ENCODE peak calls at places on chromosomes 11 and 22, in seven cellular contexts. O is lower leg skin; Q is kidney epithelial cell; W is CD4-positive, alpha-beta memory T cell; Y is tibial artery; R is upper lobe of right lung; U is thoracic aorta. M is an unnamed sample.

GRCh38 chr22:49632199-49633009 is 195.3 kb downstream of the BRD1 start:
- DNase-seq in O (no peak), Q (no peak), W (no peak), Y (no peak), R (no peak), U (no peak), M (peak; percentile 0)

GRCh38 chr11:113985906-113986305 is 11.0 kb downstream of the HTR3A start:
- DNase-seq in O (no peak), Q (no peak), W (no peak), Y (no peak), R (no peak), U (no peak), M (no peak)

GRCh38 chr22:33853200-33854097 is 66.8 kb downstream of the LARGE1 start:
- DNase-seq in O (peak; percentile 39), Q (peak; percentile 48), W (no peak), Y (peak; percentile 81), R (peak; percentile 84), U (no peak), M (peak; percentile 37)

GRCh38 chr11:130470832-130471706 is 22.6 kb downstream of the ADAMTS15 start:
- DNase-seq in O (no peak), Q (no peak), W (no peak), Y (no peak), R (no peak), U (no peak), M (no peak)

GRCh38 chr22:42613869-42614268 is 814 bp downstream of the POLDIP3 start:
- DNase-seq in O (no peak), Q (no peak), W (no peak), Y (no peak), R (no peak), U (no peak), M (no peak)

GRCh38 chr22:17243524-17243923 is 24.3 kb upstream of the ADA2 start:
- DNase-seq in O (no peak), Q (no peak), W (no peak), Y (no peak), R (peak; percentile 72), U (no peak), M (no peak)

GRCh38 chr11:78214331-78215194 is 25.8 kb downstream of the USP35 start:
- DNase-seq in O (no peak), Q (no peak), W (no peak), Y (peak; percentile 64), R (no peak), U (no peak), M (no peak)

GRCh38 chr11:71418643-71419042 is 29.6 kb downstream of the DHCR7 start:
- DNase-seq in O (no peak), Q (no peak), W (no peak), Y (no peak), R (no peak), U (no peak), M (no peak)

GRCh38 chr11:312092-312816 is 1.6 kb upstream of the IFITM1 start:
- DNase-seq in O (no peak), Q (no peak), W (no peak), Y (no peak), R (no peak), U (no peak), M (no peak)
- H3K4me3 ChIP-seq in O (no peak overlapping the region), Q (no peak overlapping the region), W (peak overlapping the region; percentile 59), Y (peak overlapping the region; percentile 47), R (peak overlapping the region; percentile 43), U (peak overlapping the region; percentile 66), M (no peak overlapping the region)

GRCh38 chr11:92083123-92083522 is 141.5 kb upstream of the FAT3 start:
- DNase-seq in O (no peak), Q (no peak), W (no peak), Y (no peak), R (no peak), U (no peak), M (no peak)
- H3K4me3 ChIP-seq in O (no peak overlapping the region), Q (no peak overlapping the region), W (no peak overlapping the region), Y (no peak overlapping the region), R (no peak overlapping the region), U (no peak overlapping the region), M (no peak overlapping the region)

DNA sequence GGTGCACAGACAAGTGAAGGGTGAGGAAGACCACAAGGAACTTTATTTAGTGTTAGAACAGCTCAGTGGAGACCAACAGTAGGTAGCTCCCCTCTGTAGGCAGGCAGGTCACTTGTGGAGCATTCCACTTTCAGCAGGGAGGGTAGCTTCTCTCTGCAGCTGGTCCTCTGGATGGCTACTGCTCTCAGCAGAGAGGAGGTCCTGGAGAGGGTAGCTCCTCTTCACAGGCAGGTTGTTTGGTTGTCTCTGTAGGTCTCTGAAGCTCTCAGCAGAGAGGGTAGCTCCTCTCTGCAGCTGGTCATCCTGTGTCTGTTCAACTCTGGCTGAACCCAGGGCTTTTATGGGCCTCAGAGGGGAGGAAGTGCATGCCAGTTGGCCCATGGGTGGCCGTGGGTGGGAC is 6.5 kb upstream of the OOSP1 start:
- DNase-seq in O (no peak), Q (no peak), W (no peak), Y (no peak), R (no peak), U (no peak), M (no peak)
- H3K4me3 ChIP-seq in O (no peak overlapping the region), Q (no peak overlapping the region), W (no peak overlapping the region), Y (no peak overlapping the region), R (no peak overlapping the region), U (no peak overlapping the region), M (no peak overlapping the region)

GRCh38 chr11:92546089-92546488 is 321.5 kb downstream of the FAT3 start:
- DNase-seq in O (no peak), Q (no peak), W (no peak), Y (no peak), R (no peak), U (no peak), M (no peak)

GRCh38 chr11:92550411-92550810 is 325.8 kb downstream of the FAT3 start:
- DNase-seq in O (no peak), Q (no peak), W (no peak), Y (no peak), R (no peak), U (no peak), M (no peak)

GRCh38 chr11:92552942-92553341 is 328.3 kb downstream of the FAT3 start:
- DNase-seq in O (no peak), Q (no peak), W (no peak), Y (no peak), R (no peak), U (no peak), M (no peak)

GRCh38 chr11:92554662-92555061 is 330.0 kb downstream of the FAT3 start:
- DNase-seq in O (no peak), Q (no peak), W (peak; percentile 33), Y (no peak), R (no peak), U (no peak), M (no peak)

GRCh38 chr11:92550871-92551270 is 326.3 kb downstream of the FAT3 start:
- DNase-seq in O (no peak), Q (no peak), W (no peak), Y (no peak), R (no peak), U (no peak), M (no peak)
- H3K4me3 ChIP-seq in O (no peak overlapping the region), Q (no peak overlapping the region), W (no peak overlapping the region), Y (no peak overlapping the region), R (no peak overlapping the region), U (no peak overlapping the region), M (no peak overlapping the region)

DNA sequence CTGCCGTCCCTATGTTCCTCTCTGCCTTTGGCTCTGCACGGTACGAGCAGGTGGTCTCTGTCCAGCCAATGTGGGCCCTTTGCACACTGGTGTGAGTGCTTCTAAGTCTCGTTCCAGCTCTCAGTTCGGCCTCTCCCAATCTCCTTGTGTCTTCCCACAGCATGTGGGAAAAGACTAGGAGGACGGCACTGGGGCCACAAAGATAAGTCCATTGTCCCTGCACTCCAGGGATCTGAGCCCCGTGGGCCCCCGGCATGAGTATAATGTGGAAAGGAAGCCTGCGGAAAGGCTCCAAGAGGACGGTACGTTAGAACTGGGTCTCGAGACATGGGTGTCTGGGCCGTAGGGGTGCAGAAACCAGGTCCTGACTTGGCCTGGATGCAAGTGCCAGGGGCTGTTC is 16.4 kb downstream of the MYEOV start:
- DNase-seq in O (no peak), Q (no peak), W (no peak), Y (peak; percentile 49), R (peak; percentile 36), U (no peak), M (no peak)
- H3K4me3 ChIP-seq in O (no peak overlapping the region), Q (no peak overlapping the region), W (no peak overlapping the region), Y (no peak overlapping the region), R (no peak overlapping the region), U (no peak overlapping the region), M (no peak overlapping the region)

M was measured in BJ.